ENCODE peak calls at places on chromosomes 12 and 14, in six cellular contexts. Q is GM23248, W is Peyer's patch, Z is tibial artery, M is cardiac muscle cell, T is hepatocyte. G is an unnamed sample.

GRCh38 chr12:121190523-121191031 is 19.4 kb upstream of the P2RX4 start:
- DNase-seq in T (peak; percentile 35), Q (peak; percentile 91), M (no peak), Z (no peak), W (no peak), G (peak; percentile 88)

GRCh38 chr14:98131406-98131805 is 1140.6 kb downstream of the BCL11B start:
- DNase-seq in M (no peak), W (no peak), Q (no peak), T (no peak), Z (no peak), G (no peak)

GRCh38 chr12:47273191-47273626 is 193.4 kb upstream of the AMIGO2 start:
- DNase-seq in Q (no peak), T (no peak), W (no peak), M (no peak), Z (no peak), G (no peak)

GRCh38 chr12:107415066-107415465 is 270.5 kb upstream of the PWP1 start:
- DNase-seq in W (no peak), Z (no peak), M (no peak), Q (peak; percentile 89), T (no peak), G (peak; percentile 44)

GRCh38 chr12:121748571-121749265 is 36.2 kb downstream of the TMEM120B start:
- DNase-seq in W (no peak), Z (no peak), M (peak; percentile 61), Q (peak; percentile 92), T (peak; percentile 88), G (peak; percentile 65)

GRCh38 chr12:99436584-99436983 is 211.0 kb upstream of the GARIN6 start:
- DNase-seq in T (no peak), Q (no peak), W (no peak), M (no peak), Z (no peak), G (no peak)

GRCh38 chr14:31106768-31107167 is 80.6 kb upstream of the STRN3 start:
- DNase-seq in M (no peak), W (no peak), T (no peak), Z (no peak), Q (peak; percentile 57), G (no peak)

GRCh38 chr14:91890291-91890749 is 23.0 kb upstream of the TC2N start:
- DNase-seq in T (no peak), Z (no peak), M (no peak), Q (no peak), W (no peak), G (no peak)

GRCh38 chr12:53229454-53229853 is 2.6 kb downstream of the RARG start:
- DNase-seq in Z (peak; percentile 35), Q (no peak), T (no peak), M (no peak), W (no peak), G (no peak)

GRCh38 chr14:98826618-98827017 is 445.4 kb downstream of the BCL11B start:
- DNase-seq in T (no peak), Z (no peak), W (no peak), M (no peak), Q (no peak), G (no peak)

GRCh38 chr14:77562681-77563080 is 53.8 kb downstream of the SPTLC2 start:
- DNase-seq in M (no peak), T (no peak), Z (no peak), W (no peak), Q (peak; percentile 49), G (peak; percentile 78)

GRCh38 chr12:104751024-104751570 is 207.0 kb downstream of the SLC41A2 start:
- DNase-seq in Q (no peak), T (no peak), Z (no peak), W (no peak), M (no peak), G (no peak)

GRCh38 chr12:94640134-94640928 is 10.0 kb downstream of the TMCC3 start:
- DNase-seq in T (no peak), W (no peak), Q (peak; percentile 34), M (no peak), Z (no peak), G (no peak)

GRCh38 chr14:83217492-83217891 is 1683.8 kb upstream of the SEL1L start:
- DNase-seq in Q (peak; percentile 29), W (no peak), T (peak; percentile 53), Z (no peak), M (no peak), G (peak; percentile 95)

GRCh38 chr12:117603316-117604113 is 242.1 kb upstream of the NOS1 start:
- DNase-seq in T (no peak), Q (no peak), Z (no peak), W (no peak), M (peak; percentile 24), G (no peak)

GRCh38 chr12:64461634-64462414 is 9.9 kb downstream of the TBK1 start:
- DNase-seq in T (no peak), M (no peak), Z (no peak), Q (peak; percentile 96), W (no peak), G (peak; percentile 71)

GRCh38 chr12:48165089-48166031 is 8.0 kb upstream of the ASB8 start:
- DNase-seq in M (peak; percentile 70), T (peak; percentile 79), Q (peak; percentile 66), W (no peak), Z (no peak), G (peak; percentile 81)

GRCh38 chr12:9331218-9331626 is 123.0 kb upstream of the PZP start:
- DNase-seq in Q (peak; percentile 63), Z (peak; percentile 73), T (peak; percentile 76), M (peak; percentile 64), W (peak; percentile 67), G (peak; percentile 77)

GRCh38 chr14:54567634-54568561 is 970 bp downstream of the SAMD4A start:
- DNase-seq in Z (peak; percentile 79), M (peak; percentile 68), Q (peak; percentile 72), W (peak; percentile 58), T (peak; percentile 75), G (peak; percentile 70)

GRCh38 chr14:31263485-31264133 is 56.0 kb upstream of the HECTD1 start:
- DNase-seq in W (no peak), Z (peak; percentile 79), M (no peak), Q (peak; percentile 99), T (peak; percentile 75), G (peak; percentile 95)

GRCh38 chr14:24286996-24287395 is 12.6 kb downstream of the DHRS1 start:
- DNase-seq in Q (no peak), Z (no peak), T (no peak), W (no peak), M (no peak), G (no peak)

GRCh38 chr14:21269252-21270046 is at the start of gene HNRNPC:
- DNase-seq in T (peak; percentile 99), Z (peak; percentile 100), M (peak; percentile 99), W (peak; percentile 100), Q (peak; percentile 98), G (peak; percentile 100)

GRCh38 chr12:54199034-54199433 is 10.2 kb upstream of the SMUG1 start:
- DNase-seq in Q (no peak), W (no peak), M (no peak), Z (no peak), T (no peak), G (no peak)

GRCh38 chr12:127381043-127381668 is 885.8 kb upstream of the TMEM132C start:
- DNase-seq in Q (peak; percentile 57), Z (no peak), T (peak; percentile 74), W (no peak), M (peak; percentile 87), G (peak; percentile 75)

GRCh38 chr12:57461326-57461903 is 1.8 kb downstream of the GLI1 start:
- DNase-seq in Q (peak; percentile 78), M (peak; percentile 71), Z (peak; percentile 87), W (peak; percentile 76), T (peak; percentile 89), G (peak; percentile 84)

GRCh38 chr12:57214398-57214781 is 2.2 kb upstream of the NXPH4 start:
- DNase-seq in Z (peak; percentile 81), T (peak; percentile 82), M (peak; percentile 76), W (peak; percentile 70), Q (peak; percentile 75), G (peak; percentile 83)

GRCh38 chr12:47102406-47102805 is 22.6 kb upstream of the AMIGO2 start:
- DNase-seq in Z (no peak), M (no peak), Q (no peak), T (no peak), W (no peak), G (no peak)

GRCh38 chr12:124741211-124741610 is 122.5 kb downstream of the SCARB1 start:
- DNase-seq in Q (no peak), T (no peak), M (no peak), Z (no peak), W (no peak), G (no peak)

GRCh38 chr12:124744273-124744640 is 119.4 kb downstream of the SCARB1 start:
- DNase-seq in M (no peak), Z (no peak), W (no peak), T (no peak), Q (no peak), G (no peak)

GRCh38 chr12:124743479-124744272 is 120.0 kb downstream of the SCARB1 start:
- DNase-seq in M (no peak), Z (no peak), Q (no peak), W (no peak), T (no peak), G (no peak)

GRCh38 chr12:124742111-124742510 is 121.6 kb downstream of the SCARB1 start:
- DNase-seq in Z (no peak), W (no peak), T (no peak), Q (no peak), M (no peak), G (no peak)

GRCh38 chr12:124742702-124743101 is 121.0 kb downstream of the SCARB1 start:
- DNase-seq in W (no peak), M (no peak), Z (no peak), Q (no peak), T (no peak), G (no peak)
- H3K4me1 ChIP-seq in W (peaks cover 9% of the 10 kb centered on the region), M (no peaks in the 10 kb centered on the region), Z (no peaks in the 10 kb centered on the region), Q (peaks cover 23% of the 10 kb centered on the region), T (peaks cover 22% of the 10 kb centered on the region), G (peaks cover 21% of the 10 kb centered on the region)

DNA sequence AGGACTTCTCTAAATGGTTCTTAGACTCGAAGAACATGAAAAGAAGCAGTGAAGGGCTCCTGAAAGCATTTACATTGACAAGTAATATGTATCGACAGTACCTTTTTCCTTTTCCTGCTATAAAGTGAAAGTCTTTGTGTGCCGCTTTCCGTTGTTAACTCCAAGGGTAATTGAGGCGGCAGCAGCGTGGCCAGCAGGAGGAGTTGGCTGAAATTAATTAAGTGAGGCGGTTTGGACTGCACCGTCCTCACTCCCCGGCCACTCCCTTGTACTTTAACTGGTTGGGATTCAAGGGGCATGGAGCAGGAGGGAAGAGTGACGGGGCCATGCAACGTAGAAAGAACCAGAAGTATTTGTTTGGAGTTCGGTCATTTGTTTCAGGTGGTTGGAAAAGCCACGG is 34.3 kb upstream of the OTX2 start:
- DNase-seq in W (no peak), Z (no peak), T (no peak), Q (no peak), M (no peak), G (peak; percentile 1)
- H3K4me3 ChIP-seq in W (no peak overlapping the region), Z (no peak overlapping the region), T (no peak overlapping the region), Q (no peak overlapping the region), M (no peak overlapping the region), G (no peak overlapping the region)

DNA sequence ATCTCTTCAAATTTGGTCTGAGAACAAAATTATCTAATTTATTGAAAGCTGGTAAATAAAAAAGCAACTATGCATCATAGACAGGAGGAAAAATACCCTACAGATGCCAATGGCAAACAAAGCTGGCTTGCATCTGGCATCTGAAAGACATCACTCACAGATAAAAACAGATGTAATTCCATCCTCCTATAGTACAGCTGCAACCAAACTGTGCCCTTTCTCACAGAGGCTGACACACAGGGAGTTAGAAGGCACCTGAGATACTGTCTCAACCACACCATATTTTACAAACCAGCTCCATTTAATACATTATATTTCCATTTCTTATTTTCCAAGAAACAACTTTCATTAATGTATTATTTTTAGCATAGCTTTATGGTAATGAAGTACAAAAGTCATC is 39.4 kb downstream of the DUSP16 start:
- DNase-seq in Z (no peak), M (no peak), T (no peak), W (no peak), Q (no peak), G (no peak)
- H3K4me1 ChIP-seq in Z (no peaks in the 10 kb centered on the region), M (peaks cover 36% of the 10 kb centered on the region), T (peaks cover 40% of the 10 kb centered on the region), W (no peaks in the 10 kb centered on the region), Q (no peaks in the 10 kb centered on the region), G (no peaks in the 10 kb centered on the region)

GRCh38 chr14:101774006-101774755 is 12.7 kb downstream of the PPP2R5C start:
- DNase-seq in W (peak; percentile 64), T (no peak), M (no peak), Q (no peak), Z (no peak), G (no peak)
- H3K4me3 ChIP-seq in W (no peak overlapping the region), T (no peak overlapping the region), M (no peak overlapping the region), Q (no peak overlapping the region), Z (no peak overlapping the region), G (no peak overlapping the region)